ENCODE peak calls at places on chromosomes 13 and 19, in seven cellular contexts. One of them, this sample, is unnamed. For H3K36me3 and H3K27me3, the result is how much of the 10 kb centered on the place peaks cover.

GRCh38 chr19:1668339-1669123 is 16.1 kb upstream of the TCF3 start:
- DNase-seq in effector memory CD4-positive, alpha-beta T cell: no peak
- DNase-seq in CD8-positive, alpha-beta T cell: no peak
- DNase-seq in Peyer's patch: no peak
- DNase-seq in heart right ventricle: no peak
- DNase-seq in breast epithelium: no peak
- DNase-seq in PC-3: no peak
- DNase-seq in this sample: no peak

GRCh38 chr13:91273675-91274074 is 73.8 kb upstream of the MIR17HG start:
- DNase-seq in breast epithelium: no peak
- DNase-seq in PC-3: no peak
- DNase-seq in heart right ventricle: no peak
- DNase-seq in Peyer's patch: no peak
- DNase-seq in CD8-positive, alpha-beta T cell: no peak
- DNase-seq in effector memory CD4-positive, alpha-beta T cell: no peak
- DNase-seq in this sample: no peak

GRCh38 chr19:44539236-44539819 is 9.9 kb upstream of the CEACAM20 start:
- DNase-seq in effector memory CD4-positive, alpha-beta T cell: no peak
- DNase-seq in Peyer's patch: no peak
- DNase-seq in CD8-positive, alpha-beta T cell: no peak
- DNase-seq in heart right ventricle: no peak
- DNase-seq in breast epithelium: no peak
- DNase-seq in PC-3: peak
- DNase-seq in this sample: peak

GRCh38 chr13:42981317-42981716 is 10.7 kb downstream of the EPSTI1 start:
- DNase-seq in heart right ventricle: no peak
- DNase-seq in effector memory CD4-positive, alpha-beta T cell: no peak
- DNase-seq in PC-3: no peak
- DNase-seq in Peyer's patch: no peak
- DNase-seq in CD8-positive, alpha-beta T cell: no peak
- DNase-seq in breast epithelium: no peak
- DNase-seq in this sample: no peak

GRCh38 chr13:110280231-110280813 is 26.6 kb downstream of the COL4A1 start:
- DNase-seq in breast epithelium: no peak
- DNase-seq in Peyer's patch: no peak
- DNase-seq in heart right ventricle: no peak
- DNase-seq in effector memory CD4-positive, alpha-beta T cell: no peak
- DNase-seq in PC-3: no peak
- DNase-seq in CD8-positive, alpha-beta T cell: no peak
- DNase-seq in this sample: no peak

GRCh38 chr13:82566864-82567263 is 1315.4 kb downstream of the SLITRK1 start:
- DNase-seq in breast epithelium: no peak
- DNase-seq in heart right ventricle: no peak
- DNase-seq in CD8-positive, alpha-beta T cell: no peak
- DNase-seq in Peyer's patch: no peak
- DNase-seq in PC-3: no peak
- DNase-seq in effector memory CD4-positive, alpha-beta T cell: no peak
- DNase-seq in this sample: no peak

GRCh38 chr19:40165362-40165937 is 25.8 kb upstream of the MAP3K10 start:
- DNase-seq in heart right ventricle: peak
- DNase-seq in PC-3: peak
- DNase-seq in CD8-positive, alpha-beta T cell: peak
- DNase-seq in breast epithelium: no peak
- DNase-seq in Peyer's patch: peak
- DNase-seq in effector memory CD4-positive, alpha-beta T cell: peak
- DNase-seq in this sample: peak

GRCh38 chr13:48500652-48501197 is 32.2 kb downstream of the RCBTB2 start:
- DNase-seq in CD8-positive, alpha-beta T cell: no peak
- DNase-seq in heart right ventricle: no peak
- DNase-seq in effector memory CD4-positive, alpha-beta T cell: no peak
- DNase-seq in Peyer's patch: no peak
- DNase-seq in breast epithelium: no peak
- DNase-seq in PC-3: peak
- DNase-seq in this sample: peak

GRCh38 chr13:93235258-93236015 is 8.8 kb downstream of the GPC6 start:
- DNase-seq in Peyer's patch: no peak
- DNase-seq in heart right ventricle: no peak
- DNase-seq in breast epithelium: no peak
- DNase-seq in effector memory CD4-positive, alpha-beta T cell: no peak
- DNase-seq in CD8-positive, alpha-beta T cell: no peak
- DNase-seq in PC-3: no peak
- DNase-seq in this sample: peak

GRCh38 chr13:113949546-113949945 is 24.3 kb downstream of the C13orf46 start:
- DNase-seq in heart right ventricle: no peak
- DNase-seq in Peyer's patch: no peak
- DNase-seq in effector memory CD4-positive, alpha-beta T cell: no peak
- DNase-seq in breast epithelium: no peak
- DNase-seq in CD8-positive, alpha-beta T cell: no peak
- DNase-seq in PC-3: no peak
- DNase-seq in this sample: no peak

GRCh38 chr13:78660130-78660857 is 1.3 kb upstream of the OBI1 start:
- DNase-seq in Peyer's patch: no peak
- DNase-seq in breast epithelium: no peak
- DNase-seq in CD8-positive, alpha-beta T cell: no peak
- DNase-seq in PC-3: no peak
- DNase-seq in heart right ventricle: no peak
- DNase-seq in effector memory CD4-positive, alpha-beta T cell: no peak
- DNase-seq in this sample: peak

GRCh38 chr13:110322126-110322827 is 15.2 kb downstream of the COL4A2 start:
- DNase-seq in PC-3: no peak
- DNase-seq in CD8-positive, alpha-beta T cell: no peak
- DNase-seq in Peyer's patch: no peak
- DNase-seq in effector memory CD4-positive, alpha-beta T cell: no peak
- DNase-seq in heart right ventricle: no peak
- DNase-seq in breast epithelium: no peak
- DNase-seq in this sample: no peak

GRCh38 chr13:104014803-104015645 is 948.8 kb upstream of the SLC10A2 start:
- DNase-seq in effector memory CD4-positive, alpha-beta T cell: no peak
- DNase-seq in Peyer's patch: no peak
- DNase-seq in PC-3: no peak
- DNase-seq in heart right ventricle: no peak
- DNase-seq in breast epithelium: no peak
- DNase-seq in CD8-positive, alpha-beta T cell: no peak
- DNase-seq in this sample: peak

GRCh38 chr13:71864981-71865857 is 1.8 kb downstream of the DACH1 start:
- DNase-seq in PC-3: no peak
- DNase-seq in Peyer's patch: peak
- DNase-seq in effector memory CD4-positive, alpha-beta T cell: no peak
- DNase-seq in breast epithelium: peak
- DNase-seq in CD8-positive, alpha-beta T cell: no peak
- DNase-seq in heart right ventricle: peak
- DNase-seq in this sample: no peak

GRCh38 chr13:102770435-102770834 is 3.2 kb downstream of the TEX30 start:
- DNase-seq in breast epithelium: no peak
- DNase-seq in effector memory CD4-positive, alpha-beta T cell: no peak
- DNase-seq in PC-3: no peak
- DNase-seq in Peyer's patch: no peak
- DNase-seq in CD8-positive, alpha-beta T cell: no peak
- DNase-seq in heart right ventricle: no peak
- DNase-seq in this sample: no peak

GRCh38 chr19:32658527-32658926 is 16.5 kb downstream of the ANKRD27 start:
- DNase-seq in Peyer's patch: no peak
- DNase-seq in breast epithelium: no peak
- DNase-seq in CD8-positive, alpha-beta T cell: no peak
- DNase-seq in effector memory CD4-positive, alpha-beta T cell: no peak
- DNase-seq in heart right ventricle: no peak
- DNase-seq in PC-3: no peak
- DNase-seq in this sample: no peak

GRCh38 chr13:39038569-39038898 is 278 bp downstream of the NHLRC3 start:
- DNase-seq in PC-3: peak
- DNase-seq in effector memory CD4-positive, alpha-beta T cell: peak
- DNase-seq in Peyer's patch: no peak
- DNase-seq in breast epithelium: no peak
- DNase-seq in heart right ventricle: no peak
- DNase-seq in CD8-positive, alpha-beta T cell: peak
- DNase-seq in this sample: peak

GRCh38 chr13:67736646-67737420 is 506.7 kb upstream of the PCDH9 start:
- DNase-seq in effector memory CD4-positive, alpha-beta T cell: no peak
- DNase-seq in breast epithelium: no peak
- DNase-seq in Peyer's patch: no peak
- DNase-seq in PC-3: peak
- DNase-seq in heart right ventricle: no peak
- DNase-seq in CD8-positive, alpha-beta T cell: no peak
- DNase-seq in this sample: peak

GRCh38 chr19:52188822-52189744 is 769 bp upstream of the PPP2R1A start:
- DNase-seq in Peyer's patch: peak
- DNase-seq in breast epithelium: peak
- DNase-seq in CD8-positive, alpha-beta T cell: no peak
- DNase-seq in effector memory CD4-positive, alpha-beta T cell: no peak
- DNase-seq in heart right ventricle: no peak
- DNase-seq in PC-3: no peak
- DNase-seq in this sample: no peak

GRCh38 chr13:49859568-49859967 is 67.1 kb upstream of the KPNA3 start:
- DNase-seq in Peyer's patch: no peak
- DNase-seq in CD8-positive, alpha-beta T cell: no peak
- DNase-seq in effector memory CD4-positive, alpha-beta T cell: no peak
- DNase-seq in heart right ventricle: no peak
- DNase-seq in PC-3: peak
- DNase-seq in breast epithelium: no peak
- DNase-seq in this sample: peak

GRCh38 chr19:31289976-31290375 is 59.3 kb downstream of the TSHZ3 start:
- DNase-seq in heart right ventricle: no peak
- DNase-seq in PC-3: no peak
- DNase-seq in Peyer's patch: peak
- DNase-seq in effector memory CD4-positive, alpha-beta T cell: no peak
- DNase-seq in breast epithelium: no peak
- DNase-seq in CD8-positive, alpha-beta T cell: no peak
- DNase-seq in this sample: no peak

GRCh38 chr13:58619396-58620113 is 988.0 kb downstream of the PCDH17 start:
- DNase-seq in Peyer's patch: no peak
- DNase-seq in heart right ventricle: no peak
- DNase-seq in CD8-positive, alpha-beta T cell: no peak
- DNase-seq in PC-3: no peak
- DNase-seq in breast epithelium: no peak
- DNase-seq in effector memory CD4-positive, alpha-beta T cell: no peak
- DNase-seq in this sample: no peak

GRCh38 chr19:2488942-2489731 is 13.2 kb downstream of the GADD45B start:
- DNase-seq in breast epithelium: peak
- DNase-seq in heart right ventricle: peak
- DNase-seq in CD8-positive, alpha-beta T cell: no peak
- DNase-seq in Peyer's patch: peak
- DNase-seq in PC-3: peak
- DNase-seq in effector memory CD4-positive, alpha-beta T cell: no peak
- DNase-seq in this sample: no peak

GRCh38 chr19:35169226-35169995 is 14.9 kb downstream of the FXYD5 start:
- DNase-seq in heart right ventricle: no peak
- DNase-seq in breast epithelium: no peak
- DNase-seq in CD8-positive, alpha-beta T cell: no peak
- DNase-seq in effector memory CD4-positive, alpha-beta T cell: no peak
- DNase-seq in PC-3: no peak
- DNase-seq in Peyer's patch: no peak
- DNase-seq in this sample: no peak

GRCh38 chr19:7340959-7341837 is 7.5 kb upstream of the ARHGEF18 start:
- DNase-seq in heart right ventricle: peak
- DNase-seq in CD8-positive, alpha-beta T cell: peak
- DNase-seq in Peyer's patch: peak
- DNase-seq in PC-3: peak
- DNase-seq in effector memory CD4-positive, alpha-beta T cell: peak
- DNase-seq in breast epithelium: peak
- DNase-seq in this sample: peak

GRCh38 chr19:369876-370275 is 25.3 kb upstream of the MIER2 start:
- DNase-seq in Peyer's patch: peak
- DNase-seq in effector memory CD4-positive, alpha-beta T cell: no peak
- DNase-seq in PC-3: no peak
- DNase-seq in CD8-positive, alpha-beta T cell: no peak
- DNase-seq in heart right ventricle: no peak
- DNase-seq in breast epithelium: no peak
- DNase-seq in this sample: no peak

GRCh38 chr19:48461982-48462655 is 6.7 kb downstream of the KCNJ14 start:
- DNase-seq in Peyer's patch: no peak
- DNase-seq in heart right ventricle: no peak
- DNase-seq in PC-3: no peak
- DNase-seq in breast epithelium: no peak
- DNase-seq in effector memory CD4-positive, alpha-beta T cell: no peak
- DNase-seq in CD8-positive, alpha-beta T cell: no peak
- DNase-seq in this sample: no peak

GRCh38 chr19:39916851-39917396 is 17.5 kb downstream of the FCGBP start:
- DNase-seq in CD8-positive, alpha-beta T cell: no peak
- DNase-seq in breast epithelium: no peak
- DNase-seq in Peyer's patch: no peak
- DNase-seq in effector memory CD4-positive, alpha-beta T cell: no peak
- DNase-seq in PC-3: no peak
- DNase-seq in heart right ventricle: no peak
- DNase-seq in this sample: no peak

GRCh38 chr13:45511310-45512147 is 46.8 kb downstream of the COG3 start:
- DNase-seq in CD8-positive, alpha-beta T cell: no peak
- DNase-seq in Peyer's patch: no peak
- DNase-seq in effector memory CD4-positive, alpha-beta T cell: peak
- DNase-seq in breast epithelium: no peak
- DNase-seq in heart right ventricle: peak
- DNase-seq in PC-3: peak
- DNase-seq in this sample: no peak

DNA sequence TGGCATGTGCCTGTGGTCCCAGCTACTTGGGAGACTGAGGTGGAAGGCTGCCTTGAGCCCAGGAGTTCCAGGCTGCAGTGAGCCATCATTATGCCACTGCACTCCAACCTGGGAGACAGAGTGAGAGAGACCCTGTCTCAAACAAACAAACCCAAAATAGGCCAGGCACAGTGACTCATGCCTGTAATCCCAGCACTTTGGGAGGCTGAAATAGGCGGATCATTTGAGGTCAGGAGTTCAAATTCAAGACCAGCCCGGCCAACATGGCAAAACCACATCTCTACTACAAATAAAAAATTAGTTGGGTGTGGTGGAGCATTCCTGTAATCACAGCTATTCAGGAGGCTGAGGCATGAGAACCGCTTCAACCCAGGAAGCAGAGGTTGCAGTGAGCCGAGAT is 7.0 kb downstream of the STX10 start:
- DNase-seq in effector memory CD4-positive, alpha-beta T cell: no peak
- DNase-seq in breast epithelium: no peak
- DNase-seq in CD8-positive, alpha-beta T cell: no peak
- DNase-seq in Peyer's patch: no peak
- DNase-seq in heart right ventricle: no peak
- DNase-seq in PC-3: peak
- DNase-seq in this sample: peak
- H3K36me3 ChIP-seq in effector memory CD4-positive, alpha-beta T cell: under half
- H3K36me3 ChIP-seq in breast epithelium: under half
- H3K36me3 ChIP-seq in CD8-positive, alpha-beta T cell: under half
- H3K36me3 ChIP-seq in Peyer's patch: under half
- H3K36me3 ChIP-seq in heart right ventricle: under half
- H3K36me3 ChIP-seq in PC-3: under half
- H3K36me3 ChIP-seq in this sample: half or more

GRCh38 chr13:27825153-27825552 is 32.9 kb downstream of the GSX1 start:
- DNase-seq in PC-3: no peak
- DNase-seq in Peyer's patch: no peak
- DNase-seq in effector memory CD4-positive, alpha-beta T cell: no peak
- DNase-seq in heart right ventricle: no peak
- DNase-seq in CD8-positive, alpha-beta T cell: no peak
- DNase-seq in breast epithelium: no peak
- DNase-seq in this sample: no peak
- H3K27me3 ChIP-seq in PC-3: under half
- H3K27me3 ChIP-seq in Peyer's patch: under half
- H3K27me3 ChIP-seq in effector memory CD4-positive, alpha-beta T cell: under half
- H3K27me3 ChIP-seq in heart right ventricle: half or more
- H3K27me3 ChIP-seq in CD8-positive, alpha-beta T cell: under half
- H3K27me3 ChIP-seq in breast epithelium: under half
- H3K27me3 ChIP-seq in this sample: under half

GRCh38 chr19:49559928-49560327 is 20.4 kb downstream of the NOSIP start:
- DNase-seq in CD8-positive, alpha-beta T cell: no peak
- DNase-seq in heart right ventricle: no peak
- DNase-seq in PC-3: no peak
- DNase-seq in breast epithelium: no peak
- DNase-seq in effector memory CD4-positive, alpha-beta T cell: no peak
- DNase-seq in Peyer's patch: no peak
- DNase-seq in this sample: no peak
- H3K36me3 ChIP-seq in CD8-positive, alpha-beta T cell: under half
- H3K36me3 ChIP-seq in heart right ventricle: half or more
- H3K36me3 ChIP-seq in PC-3: under half
- H3K36me3 ChIP-seq in breast epithelium: under half
- H3K36me3 ChIP-seq in effector memory CD4-positive, alpha-beta T cell: under half
- H3K36me3 ChIP-seq in Peyer's patch: under half
- H3K36me3 ChIP-seq in this sample: under half

GRCh38 chr19:55067869-55068268 is 4.9 kb upstream of the RDH13 start:
- DNase-seq in PC-3: no peak
- DNase-seq in effector memory CD4-positive, alpha-beta T cell: no peak
- DNase-seq in Peyer's patch: no peak
- DNase-seq in breast epithelium: no peak
- DNase-seq in heart right ventricle: no peak
- DNase-seq in CD8-positive, alpha-beta T cell: no peak
- DNase-seq in this sample: no peak
- H3K27me3 ChIP-seq in PC-3: under half
- H3K27me3 ChIP-seq in effector memory CD4-positive, alpha-beta T cell: under half
- H3K27me3 ChIP-seq in Peyer's patch: under half
- H3K27me3 ChIP-seq in breast epithelium: under half
- H3K27me3 ChIP-seq in heart right ventricle: under half
- H3K27me3 ChIP-seq in CD8-positive, alpha-beta T cell: under half
- H3K27me3 ChIP-seq in this sample: under half